ENCODE peak calls at places on chromosomes 1 and 21, in nine cellular contexts. I is right cardiac atrium, F is mammary epithelial cell, L is fibroblast of lung, Q is A549, M is OCI-LY7, S is left ventricle myocardium inferior, N is aorta, Z is PC-9. Y is an unnamed sample. For H3K9me3, the result is how much of the 10 kb centered on the place peaks cover.

GRCh38 chr1:1204425-1204920 is 1.9 kb downstream of the TNFRSF18 start:
- DNase-seq in N (peak), Z (no peak), M (no peak), L (no peak), Q (no peak), F (no peak), I (no peak), S (peak), Y (no peak)

GRCh38 chr1:93448292-93448982 is 519 bp downstream of the FNBP1L start:
- DNase-seq in L (peak), Z (peak), S (peak), N (peak), Q (peak), F (peak), M (no peak), I (peak), Y (peak)

GRCh38 chr21:24868117-24868516 is 739.2 kb downstream of the MRPL39 start:
- DNase-seq in I (no peak), N (no peak), Q (no peak), L (no peak), M (no peak), Z (no peak), F (no peak), S (no peak), Y (no peak)

GRCh38 chr1:183098349-183098748 is 75.1 kb downstream of the LAMC1 start:
- DNase-seq in I (no peak), M (no peak), N (no peak), L (no peak), Q (no peak), F (no peak), Z (no peak), S (no peak), Y (no peak)

GRCh38 chr21:44379991-44380865 is 26.8 kb downstream of the TRPM2 start:
- DNase-seq in I (no peak), N (peak), F (no peak), Q (no peak), Z (no peak), M (no peak), L (no peak), S (no peak), Y (no peak)

GRCh38 chr21:33022489-33022827 is 3.3 kb upstream of the OLIG2 start:
- DNase-seq in S (no peak), I (no peak), F (no peak), N (no peak), L (no peak), Q (no peak), M (no peak), Z (no peak), Y (no peak)

GRCh38 chr1:244794071-244794470 is 41.4 kb upstream of the COX20 start:
- DNase-seq in S (no peak), F (no peak), M (no peak), N (no peak), I (no peak), Z (no peak), L (no peak), Q (no peak), Y (no peak)

GRCh38 chr1:2134604-2135307 is 59.8 kb downstream of the FAAP20 start:
- DNase-seq in N (peak), Q (no peak), F (no peak), S (peak), I (no peak), M (no peak), L (no peak), Z (no peak), Y (no peak)

GRCh38 chr21:25949701-25950100 is 214.9 kb downstream of the GABPA start:
- DNase-seq in F (no peak), Z (no peak), N (no peak), L (no peak), Q (no peak), S (no peak), I (no peak), M (no peak), Y (no peak)

GRCh38 chr1:15703562-15703961 is 19.4 kb downstream of the PLEKHM2 start:
- DNase-seq in S (peak), I (peak), M (no peak), F (peak), N (peak), Q (no peak), Z (no peak), L (peak), Y (peak)

GRCh38 chr1:197127513-197127912 is 19.0 kb downstream of the ASPM start:
- DNase-seq in S (no peak), Q (no peak), F (no peak), I (no peak), M (no peak), N (no peak), L (peak), Z (no peak), Y (peak)

GRCh38 chr1:81126989-81127571 is 673.7 kb upstream of the ADGRL2 start:
- DNase-seq in F (no peak), Q (no peak), Z (no peak), M (no peak), N (no peak), I (no peak), S (no peak), L (peak), Y (no peak)

GRCh38 chr1:206116191-206116872 is 856 bp downstream of the AVPR1B start:
- DNase-seq in L (no peak), Q (no peak), Z (no peak), I (no peak), F (no peak), N (no peak), S (no peak), M (no peak), Y (no peak)

GRCh38 chr1:151371340-151371739 is 1.2 kb downstream of the SELENBP1 start:
- DNase-seq in S (peak), M (no peak), I (peak), L (peak), F (no peak), Z (no peak), N (peak), Q (peak), Y (no peak)

GRCh38 chr1:23198373-23198772 is 18.9 kb downstream of the HTR1D start:
- DNase-seq in L (peak), S (no peak), F (peak), N (no peak), M (no peak), Z (peak), I (no peak), Q (peak), Y (no peak)

GRCh38 chr1:176241385-176242015 is 34.4 kb upstream of the COP1 start:
- DNase-seq in L (peak), N (no peak), Q (peak), Z (peak), F (peak), I (no peak), M (no peak), S (no peak), Y (no peak)

GRCh38 chr1:115182012-115182715 is 92.9 kb upstream of the TSPAN2 start:
- DNase-seq in N (no peak), S (no peak), F (peak), L (peak), M (no peak), Z (no peak), I (no peak), Q (peak), Y (no peak)

GRCh38 chr1:10031461-10031860 is 1.3 kb upstream of the UBE4B start:
- DNase-seq in Z (peak), F (no peak), Q (peak), N (no peak), I (no peak), M (no peak), L (peak), S (no peak), Y (peak)

GRCh38 chr1:58396150-58396549 is 150.4 kb downstream of the OMA1 start:
- DNase-seq in Z (no peak), I (no peak), S (no peak), F (no peak), N (no peak), Q (no peak), L (no peak), M (no peak), Y (no peak)

GRCh38 chr1:219128957-219129356 is 44.7 kb upstream of the LYPLAL1 start:
- DNase-seq in M (no peak), N (no peak), F (no peak), L (peak), S (no peak), Q (no peak), Z (no peak), I (no peak), Y (no peak)

GRCh38 chr21:41630917-41631316 is 123.0 kb upstream of the TMPRSS2 start:
- DNase-seq in M (no peak), Q (no peak), I (no peak), F (no peak), L (no peak), Z (no peak), N (no peak), S (no peak), Y (no peak)
- H3K27ac ChIP-seq in M (no peak), Q (peak), I (no peak), F (peak), L (no peak), Z (peak), N (no peak), S (no peak), Y (no peak)

GRCh38 chr1:145983959-145984830 is 12.2 kb downstream of the TXNIP start:
- DNase-seq in I (no peak), Z (no peak), Q (no peak), M (peak), F (no peak), L (no peak), S (no peak), N (no peak), Y (no peak)

GRCh38 chr1:145985129-145985501 is 11.3 kb downstream of the TXNIP start:
- DNase-seq in N (no peak), M (no peak), L (no peak), F (no peak), S (no peak), Z (no peak), I (peak), Q (no peak), Y (no peak)

GRCh38 chr1:145986551-145986950 is 9.8 kb downstream of the TXNIP start:
- DNase-seq in M (no peak), Z (no peak), L (no peak), S (no peak), Q (no peak), I (no peak), F (no peak), N (no peak), Y (no peak)

GRCh38 chr1:145987926-145988325 is 8.5 kb downstream of the TXNIP start:
- DNase-seq in L (no peak), N (no peak), Z (no peak), S (no peak), I (no peak), Q (no peak), F (no peak), M (no peak), Y (no peak)

GRCh38 chr1:145985502-145986439 is 10.6 kb downstream of the TXNIP start:
- DNase-seq in I (peak), S (peak), Z (peak), M (no peak), L (peak), N (peak), F (peak), Q (peak), Y (peak)
- H3K4me3 ChIP-seq in I (peak), S (peak), Z (no peak), M (no peak), L (no peak), N (no peak), F (no peak), Q (no peak), Y (no peak)

GRCh38 chr1:143611159-143611558 is 360.6 kb downstream of the FAM72C start:
- DNase-seq in Z (no peak), I (no peak), Q (peak), M (peak), N (no peak), F (no peak), S (no peak), L (no peak), Y (no peak)

GRCh38 chr1:143604887-143605286 is 366.9 kb downstream of the FAM72C start:
- DNase-seq in S (no peak), Q (no peak), N (no peak), L (no peak), I (no peak), M (no peak), Z (no peak), F (no peak), Y (no peak)

DNA sequence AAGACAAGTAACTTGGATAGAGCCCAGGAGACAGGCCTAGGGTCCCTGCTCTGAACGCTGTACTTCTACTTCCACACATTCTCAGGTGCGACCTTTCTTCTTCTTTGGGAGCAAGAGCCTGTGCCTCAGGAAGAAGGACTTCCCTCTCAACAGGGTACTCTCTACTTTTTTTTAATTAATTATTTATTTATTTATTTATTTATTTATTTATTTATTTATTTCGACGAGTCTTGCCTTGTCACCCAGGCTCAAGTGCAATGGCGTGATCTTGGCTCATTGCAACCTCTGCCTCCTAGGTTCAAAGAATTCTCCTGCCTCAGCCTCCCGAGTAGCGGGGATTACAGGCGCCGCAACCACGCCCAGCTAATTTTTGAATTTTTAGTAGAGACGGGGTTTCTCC is 361.6 kb downstream of the FAM72C start:
- DNase-seq in N (no peak), S (no peak), F (no peak), L (no peak), M (no peak), Q (no peak), Z (no peak), I (no peak), Y (no peak)
- H3K9me3 ChIP-seq in N (under half), S (under half), F (under half), L (under half), M (under half), Q (under half), Z (under half), I (under half), Y (under half)

GRCh38 chr1:117930484-117930883 is 945 bp downstream of the WDR3 start:
- DNase-seq in Q (no peak), L (peak), N (no peak), S (no peak), M (no peak), I (no peak), Z (peak), F (peak), Y (no peak)
- H3K27ac ChIP-seq in Q (peak), L (peak), N (no peak), S (no peak), M (peak), I (no peak), Z (peak), F (peak), Y (peak)

GRCh38 chr1:55815745-55816455 is 600.7 kb upstream of the USP24 start:
- DNase-seq in N (no peak), M (no peak), S (no peak), F (no peak), Z (no peak), Q (no peak), L (no peak), I (no peak), Y (no peak)
- H3K4me3 ChIP-seq in N (no peak), M (no peak), S (no peak), F (no peak), Z (no peak), Q (no peak), L (no peak), I (no peak), Y (no peak)

Y was measured in cardiac muscle cell.